ENCODE peak calls at places on chromosomes 1 and 21, in four cellular contexts. One of them, this sample, is unnamed. For H3K36me3, the result is how much of the 10 kb centered on the place peaks cover.

GRCh38 chr1:176699821-176700220 is 236.8 kb downstream of the PAPPA2 start:
- DNase-seq in CD8-positive, alpha-beta T cell: no peak
- DNase-seq in pancreas: no peak
- DNase-seq in MM.1S: no peak
- DNase-seq in this sample: no peak

GRCh38 chr1:109788695-109789521 is 25.2 kb upstream of the EPS8L3 start:
- DNase-seq in CD8-positive, alpha-beta T cell: no peak
- DNase-seq in pancreas: no peak
- DNase-seq in MM.1S: no peak
- DNase-seq in this sample: no peak

GRCh38 chr1:31923905-31924304 is 14.3 kb downstream of the PTP4A2 start:
- DNase-seq in CD8-positive, alpha-beta T cell: no peak
- DNase-seq in pancreas: no peak
- DNase-seq in MM.1S: no peak
- DNase-seq in this sample: no peak

GRCh38 chr1:58780586-58781452 is 3.0 kb downstream of the JUN start:
- DNase-seq in CD8-positive, alpha-beta T cell: peak
- DNase-seq in pancreas: no peak
- DNase-seq in MM.1S: no peak
- DNase-seq in this sample: no peak

GRCh38 chr21:32726742-32727477 is 903 bp downstream of the SYNJ1 start:
- DNase-seq in CD8-positive, alpha-beta T cell: no peak
- DNase-seq in pancreas: peak
- DNase-seq in MM.1S: peak
- DNase-seq in this sample: no peak

GRCh38 chr1:93673159-93673657 is 8.4 kb downstream of the BCAR3 start:
- DNase-seq in CD8-positive, alpha-beta T cell: no peak
- DNase-seq in pancreas: no peak
- DNase-seq in MM.1S: no peak
- DNase-seq in this sample: no peak

GRCh38 chr1:51255331-51255730 is 19.3 kb downstream of the RNF11 start:
- DNase-seq in CD8-positive, alpha-beta T cell: no peak
- DNase-seq in pancreas: no peak
- DNase-seq in MM.1S: no peak
- DNase-seq in this sample: no peak

GRCh38 chr1:177954076-177954475 is 15.8 kb downstream of the SEC16B start:
- DNase-seq in CD8-positive, alpha-beta T cell: no peak
- DNase-seq in pancreas: no peak
- DNase-seq in MM.1S: no peak
- DNase-seq in this sample: no peak

GRCh38 chr1:31714442-31715096 is 10.8 kb upstream of the COL16A1 start:
- DNase-seq in CD8-positive, alpha-beta T cell: no peak
- DNase-seq in pancreas: peak
- DNase-seq in MM.1S: peak
- DNase-seq in this sample: peak

GRCh38 chr21:37198989-37199924 is 67.9 kb downstream of the VPS26C start:
- DNase-seq in CD8-positive, alpha-beta T cell: no peak
- DNase-seq in pancreas: no peak
- DNase-seq in MM.1S: no peak
- DNase-seq in this sample: no peak

GRCh38 chr21:33196956-33197374 is 32.8 kb upstream of the IFNAR2 start:
- DNase-seq in CD8-positive, alpha-beta T cell: peak
- DNase-seq in pancreas: peak
- DNase-seq in MM.1S: peak
- DNase-seq in this sample: no peak

GRCh38 chr21:17612023-17612564 is 607 bp downstream of the BTG3 start:
- DNase-seq in CD8-positive, alpha-beta T cell: peak
- DNase-seq in pancreas: peak
- DNase-seq in MM.1S: peak
- DNase-seq in this sample: peak

GRCh38 chr21:17612565-17613241 is at the start of gene BTG3:
- DNase-seq in CD8-positive, alpha-beta T cell: peak
- DNase-seq in pancreas: peak
- DNase-seq in MM.1S: peak
- DNase-seq in this sample: peak

GRCh38 chr21:17609681-17610080 is 3.0 kb downstream of the BTG3 start:
- DNase-seq in CD8-positive, alpha-beta T cell: no peak
- DNase-seq in pancreas: no peak
- DNase-seq in MM.1S: no peak
- DNase-seq in this sample: no peak

GRCh38 chr21:17611414-17612022 is 1.2 kb downstream of the BTG3 start:
- DNase-seq in CD8-positive, alpha-beta T cell: peak
- DNase-seq in pancreas: peak
- DNase-seq in MM.1S: peak
- DNase-seq in this sample: peak

DNA sequence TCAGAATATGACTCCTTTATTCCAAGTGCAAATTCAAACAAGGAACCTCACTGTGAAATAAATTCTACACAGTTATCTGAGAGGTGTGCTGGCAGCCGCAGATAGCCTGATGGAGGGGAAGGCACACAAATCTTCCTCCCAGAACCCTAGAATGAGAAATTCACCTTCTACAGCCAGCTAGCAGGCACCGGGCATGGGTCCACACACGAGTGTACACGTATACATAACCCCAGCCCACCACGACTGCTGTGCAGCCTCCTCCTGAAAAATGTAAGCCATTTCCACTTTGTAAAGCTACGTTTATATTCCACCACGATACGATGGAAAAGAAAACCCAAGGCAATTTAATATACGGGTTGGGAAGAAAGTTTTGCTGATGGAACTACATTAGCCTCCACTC is 1.8 kb downstream of the BTG3 start:
- DNase-seq in CD8-positive, alpha-beta T cell: no peak
- DNase-seq in pancreas: peak
- DNase-seq in MM.1S: no peak
- DNase-seq in this sample: no peak
- H3K4me3 ChIP-seq in CD8-positive, alpha-beta T cell: peak
- H3K4me3 ChIP-seq in pancreas: no peak
- H3K4me3 ChIP-seq in MM.1S: peak
- H3K4me3 ChIP-seq in this sample: peak

DNA sequence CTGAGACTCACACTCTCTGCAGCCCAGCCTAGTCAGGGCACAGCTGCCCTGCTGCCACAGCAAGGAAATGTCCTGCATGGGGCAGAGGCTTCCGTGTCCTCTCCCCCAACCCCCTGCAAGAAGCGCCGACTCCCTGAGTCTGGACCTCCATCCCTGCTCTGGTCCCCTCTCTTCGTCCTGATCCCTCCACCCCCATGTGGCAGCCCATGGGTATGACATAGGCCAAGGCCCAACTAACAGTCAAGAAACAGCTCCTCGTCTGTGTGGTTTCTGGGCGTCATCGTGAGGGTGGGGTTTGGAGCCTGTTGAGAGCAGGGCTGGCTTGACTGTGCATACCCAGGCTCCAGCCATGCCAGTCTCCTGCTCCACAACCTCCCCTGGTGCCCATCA is 19.5 kb downstream of the FAAH start:
- DNase-seq in CD8-positive, alpha-beta T cell: peak
- DNase-seq in pancreas: no peak
- DNase-seq in MM.1S: no peak
- DNase-seq in this sample: no peak
- TF ChIP-seq CTCF in CD8-positive, alpha-beta T cell: no peak
- TF ChIP-seq CTCF in pancreas: no peak
- TF ChIP-seq CTCF in MM.1S: peak
- TF ChIP-seq CTCF in this sample: peak

GRCh38 chr1:156598125-156598524 is 3.2 kb downstream of the GPATCH4 start:
- DNase-seq in CD8-positive, alpha-beta T cell: no peak
- DNase-seq in pancreas: no peak
- DNase-seq in MM.1S: no peak
- DNase-seq in this sample: no peak

GRCh38 chr1:156595016-156595415 is 3.4 kb downstream of the NAXE start:
- DNase-seq in CD8-positive, alpha-beta T cell: no peak
- DNase-seq in pancreas: no peak
- DNase-seq in MM.1S: no peak
- DNase-seq in this sample: no peak

GRCh38 chr1:156598731-156599432 is 2.4 kb downstream of the GPATCH4 start:
- DNase-seq in CD8-positive, alpha-beta T cell: no peak
- DNase-seq in pancreas: no peak
- DNase-seq in MM.1S: no peak
- DNase-seq in this sample: no peak

GRCh38 chr1:156594124-156594678 is 2.6 kb downstream of the NAXE start:
- DNase-seq in CD8-positive, alpha-beta T cell: no peak
- DNase-seq in pancreas: no peak
- DNase-seq in MM.1S: no peak
- DNase-seq in this sample: no peak

DNA sequence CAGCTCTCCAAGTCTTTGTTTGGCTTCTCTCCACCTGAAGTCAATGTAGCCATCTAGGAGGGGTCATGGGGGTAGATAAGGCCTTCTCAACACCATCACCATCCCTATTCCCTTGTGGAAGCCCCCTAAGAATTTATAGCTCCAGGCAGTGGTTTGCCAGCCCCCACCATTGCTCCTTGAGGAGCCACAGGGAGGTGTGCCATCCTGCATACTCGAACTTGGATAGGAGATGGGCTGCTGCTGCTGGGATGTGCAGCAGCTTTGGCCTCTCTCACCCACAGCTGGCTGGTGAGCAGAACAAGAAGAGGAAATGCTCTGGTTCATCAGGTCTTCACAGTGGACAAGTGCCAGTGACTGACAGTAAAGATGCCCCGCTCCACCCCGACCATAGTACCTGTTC is 4.8 kb downstream of the NAXE start:
- DNase-seq in CD8-positive, alpha-beta T cell: no peak
- DNase-seq in pancreas: no peak
- DNase-seq in MM.1S: no peak
- DNase-seq in this sample: no peak
- H3K36me3 ChIP-seq in CD8-positive, alpha-beta T cell: under half
- H3K36me3 ChIP-seq in pancreas: under half
- H3K36me3 ChIP-seq in MM.1S: under half
- H3K36me3 ChIP-seq in this sample: under half

DNA sequence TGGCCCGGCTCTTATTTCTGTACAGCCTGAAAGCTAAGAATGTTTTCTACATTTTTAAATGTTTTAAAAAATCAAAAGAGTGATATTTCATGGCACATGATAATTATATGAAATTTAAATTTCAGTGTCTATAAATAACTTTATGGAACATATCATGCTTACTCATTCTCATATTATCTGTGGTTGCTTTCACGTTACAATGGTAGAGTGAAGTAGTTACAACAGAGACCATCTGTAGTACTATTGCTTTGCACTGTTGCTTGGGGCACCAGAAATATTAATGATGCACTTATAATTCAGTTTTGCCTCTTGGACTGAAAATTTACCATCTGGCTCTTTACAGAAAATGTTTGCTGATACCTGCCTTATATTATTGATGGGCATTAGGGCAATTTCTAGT is 481.6 kb downstream of the PLPP3 start:
- DNase-seq in CD8-positive, alpha-beta T cell: no peak
- DNase-seq in pancreas: no peak
- DNase-seq in MM.1S: no peak
- DNase-seq in this sample: no peak
- H3K4me3 ChIP-seq in CD8-positive, alpha-beta T cell: no peak
- H3K4me3 ChIP-seq in pancreas: no peak
- H3K4me3 ChIP-seq in MM.1S: no peak
- H3K4me3 ChIP-seq in this sample: no peak

GRCh38 chr1:29513357-29513756 is 277.0 kb downstream of the PTPRU start:
- DNase-seq in CD8-positive, alpha-beta T cell: no peak
- DNase-seq in pancreas: peak
- DNase-seq in MM.1S: peak
- DNase-seq in this sample: no peak
- TF ChIP-seq CTCF in CD8-positive, alpha-beta T cell: no peak
- TF ChIP-seq CTCF in pancreas: no peak
- TF ChIP-seq CTCF in MM.1S: peak
- TF ChIP-seq CTCF in this sample: peak

GRCh38 chr1:49448200-49448599 is 575.6 kb downstream of the AGBL4 start:
- DNase-seq in CD8-positive, alpha-beta T cell: no peak
- DNase-seq in pancreas: no peak
- DNase-seq in MM.1S: peak
- DNase-seq in this sample: no peak
- H3K36me3 ChIP-seq in CD8-positive, alpha-beta T cell: under half
- H3K36me3 ChIP-seq in pancreas: under half
- H3K36me3 ChIP-seq in MM.1S: under half
- H3K36me3 ChIP-seq in this sample: under half

DNA sequence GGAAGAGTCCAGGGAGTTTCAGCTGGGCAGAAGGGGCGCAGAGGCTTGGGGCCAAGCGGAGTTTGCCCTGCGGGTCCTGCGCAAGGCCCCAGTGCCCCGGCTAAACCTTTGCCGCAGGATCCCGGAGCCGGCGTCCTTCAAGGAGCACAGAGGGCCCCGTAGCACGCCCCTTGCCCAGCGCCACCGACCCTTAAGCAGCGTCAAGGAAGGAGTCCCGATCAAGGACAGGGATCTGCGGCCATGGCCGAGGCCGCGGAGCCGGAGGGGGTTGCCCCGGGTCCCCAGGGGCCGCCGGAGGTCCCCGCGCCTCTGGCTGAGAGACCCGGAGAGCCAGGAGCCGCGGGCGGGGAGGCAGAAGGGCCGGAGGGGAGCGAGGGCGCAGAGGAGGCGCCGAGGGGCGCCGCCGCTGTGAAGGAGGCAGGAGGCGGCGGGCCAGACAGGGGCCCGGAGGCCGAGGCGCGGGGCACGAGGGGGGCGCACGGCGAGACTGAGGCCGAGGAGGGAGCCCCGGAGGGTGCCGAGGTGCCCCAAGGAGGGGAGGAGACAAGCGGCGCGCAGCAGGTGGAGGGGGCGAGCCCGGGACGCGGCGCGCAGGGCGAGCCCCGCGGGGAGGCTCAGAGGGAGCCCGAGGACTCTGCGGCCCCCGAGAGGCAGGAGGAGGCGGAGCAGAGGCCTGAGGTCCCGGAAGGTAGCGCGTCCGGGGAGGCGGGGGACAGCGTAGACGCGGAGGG is 520 bp downstream of the CLIC6 start:
- DNase-seq in CD8-positive, alpha-beta T cell: peak
- DNase-seq in pancreas: no peak
- DNase-seq in MM.1S: no peak
- DNase-seq in this sample: peak
- H3K4me3 ChIP-seq in CD8-positive, alpha-beta T cell: peak
- H3K4me3 ChIP-seq in pancreas: peak
- H3K4me3 ChIP-seq in MM.1S: no peak
- H3K4me3 ChIP-seq in this sample: peak